ENCODE peak calls at places on chromosome 9, in five cellular contexts. O is NCI-H510A treated with DMSO at 0.1 percent for 48 hours; L is omental fat pad; K is activated T-cell treated with anti-CD3 and anti-CD28 coated beads, Interleukin-2, amount 50 U/mL, for 72 hours; W is NCI-H1436 treated with DMSO at 0.1 percent for 48 hours. P is an unnamed sample.

GRCh38 chr9:92716557-92716956 is 46.6 kb upstream of the IPPK start:
- DNase-seq in O (peak), W (no peak), K (peak), L (peak), P (no peak)

GRCh38 chr9:19965336-19965735 is 176.5 kb upstream of the SLC24A2 start:
- DNase-seq in K (no peak), L (no peak), O (no peak), W (no peak), P (no peak)

GRCh38 chr9:129568560-129569505 is 52.1 kb downstream of the C9orf50 start:
- DNase-seq in W (no peak), K (no peak), L (no peak), O (peak), P (no peak)

GRCh38 chr9:447230-448025 is 232.8 kb downstream of the DOCK8 start:
- DNase-seq in W (no peak), K (peak), L (no peak), O (no peak), P (no peak)

GRCh38 chr9:83536332-83536731 is 1.9 kb downstream of the FRMD3 start:
- DNase-seq in O (peak), L (no peak), K (no peak), W (no peak), P (no peak)

GRCh38 chr9:126615251-126615790 is 1.6 kb downstream of the LMX1B start:
- DNase-seq in W (no peak), K (peak), O (peak), L (no peak), P (peak)

GRCh38 chr9:84851935-84852585 is 182.5 kb downstream of the NTRK2 start:
- DNase-seq in W (no peak), L (no peak), O (peak), K (no peak), P (no peak)

GRCh38 chr9:93023521-93023815 is 35.0 kb upstream of the SUSD3 start:
- DNase-seq in O (no peak), L (no peak), K (no peak), W (no peak), P (no peak)

GRCh38 chr9:80650964-80651555 is 1038.3 kb downstream of the TLE1 start:
- DNase-seq in K (no peak), O (no peak), L (no peak), W (no peak), P (no peak)

GRCh38 chr9:133349965-133350624 is 2.1 kb downstream of the RPL7A start:
- DNase-seq in W (no peak), K (no peak), L (no peak), O (no peak), P (no peak)

GRCh38 chr9:6781476-6781875 is 23.7 kb downstream of the KDM4C start:
- DNase-seq in O (no peak), K (no peak), W (no peak), L (no peak), P (no peak)

GRCh38 chr9:114386361-114386885 is 1.4 kb downstream of the AKNA start:
- DNase-seq in K (no peak), L (no peak), O (no peak), W (no peak), P (no peak)

P was measured in NCI-H2029 treated with DMSO at 0.1 percent for 48 hours.